ENCODE peak calls at places on chromosomes 6 and 20, in seven cellular contexts. X, V, Z, I, F, Y and R are unnamed samples.

GRCh38 chr6:1855890-1856289 is 246.2 kb downstream of the FOXC1 start:
- DNase-seq in V (no peak), Z (no peak), Y (no peak), I (no peak), F (no peak), X (no peak), R (no peak)

GRCh38 chr20:10492065-10492464 is 57.0 kb downstream of the SLX4IP start:
- DNase-seq in X (no peak), Y (no peak), F (peak; percentile 61), V (no peak), I (no peak), Z (no peak), R (no peak)

GRCh38 chr6:34237316-34237721 is 646 bp downstream of the HMGA1 start:
- DNase-seq in I (peak; percentile 49), V (no peak), F (no peak), Z (no peak), Y (no peak), X (no peak), R (no peak)

GRCh38 chr6:161444464-161444863 is 170.6 kb upstream of the AGPAT4 start:
- DNase-seq in Y (no peak), F (no peak), V (no peak), I (no peak), X (peak; percentile 32), Z (no peak), R (peak; percentile 73)

GRCh38 chr6:4280031-4280430 is 144.7 kb upstream of the ECI2 start:
- DNase-seq in V (no peak), X (no peak), F (no peak), Z (no peak), I (no peak), Y (no peak), R (no peak)

GRCh38 chr6:6976193-6976592 is 131.6 kb upstream of the RREB1 start:
- DNase-seq in Z (no peak), V (no peak), I (no peak), F (no peak), X (no peak), Y (no peak), R (no peak)

GRCh38 chr6:135910943-135911618 is 59.6 kb downstream of the PDE7B start:
- DNase-seq in F (no peak), I (no peak), V (no peak), Y (no peak), X (no peak), Z (no peak), R (no peak)

GRCh38 chr20:48283470-48284110 is 498.3 kb upstream of the SULF2 start:
- DNase-seq in F (peak; percentile 97), I (no peak), Y (peak; percentile 88), V (peak; percentile 79), Z (no peak), X (peak; percentile 22), R (peak; percentile 59)

GRCh38 chr6:28884423-28885148 is 39.2 kb downstream of the TRIM27 start:
- DNase-seq in Y (no peak), V (no peak), X (no peak), F (no peak), I (no peak), Z (no peak), R (no peak)

GRCh38 chr6:41371461-41371991 is 36.1 kb downstream of the NCR2 start:
- DNase-seq in F (peak; percentile 52), X (peak; percentile 50), Z (no peak), I (peak; percentile 15), Y (peak; percentile 70), V (peak; percentile 59), R (no peak)

GRCh38 chr6:143536461-143536865 is 24.9 kb upstream of the FUCA2 start:
- DNase-seq in I (peak; percentile 59), F (no peak), X (no peak), V (peak; percentile 73), Y (peak; percentile 66), Z (no peak), R (no peak)

GRCh38 chr6:31945507-31946369 is at the start of gene CFB:
- DNase-seq in X (peak; percentile 54), V (peak; percentile 96), F (peak; percentile 81), I (no peak), Z (no peak), Y (peak; percentile 89), R (peak; percentile 59)

GRCh38 chr20:23419995-23420901 is 1.0 kb downstream of the NAPB start:
- DNase-seq in Z (no peak), I (peak; percentile 57), V (peak; percentile 77), F (peak; percentile 47), Y (peak; percentile 89), X (no peak), R (no peak)

GRCh38 chr6:3899970-3900439 is 50.8 kb downstream of the FAM50B start:
- DNase-seq in Y (peak; percentile 56), F (no peak), Z (no peak), V (no peak), X (no peak), I (no peak), R (no peak)

GRCh38 chr6:157813757-157814455 is 9.1 kb upstream of the SNX9 start:
- DNase-seq in X (no peak), F (peak; percentile 54), Z (no peak), I (no peak), Y (no peak), V (no peak), R (no peak)
- H3K4me3 ChIP-seq in X (no peak overlapping the region), F (no peak overlapping the region), Z (no peak overlapping the region), I (no peak overlapping the region), Y (no peak overlapping the region), V (no peak overlapping the region), R (no peak overlapping the region)

GRCh38 chr20:62824476-62825287 is 7.8 kb downstream of the COL9A3 start:
- DNase-seq in V (no peak), Y (peak; percentile 85), X (no peak), Z (no peak), F (no peak), I (no peak), R (no peak)

GRCh38 chr20:62822239-62822787 is 5.5 kb downstream of the COL9A3 start:
- DNase-seq in X (no peak), Z (no peak), Y (no peak), F (no peak), I (no peak), V (no peak), R (no peak)

GRCh38 chr20:62821726-62822210 is 4.9 kb downstream of the COL9A3 start:
- DNase-seq in X (no peak), Y (no peak), Z (no peak), F (no peak), V (no peak), I (no peak), R (no peak)

GRCh38 chr20:62823688-62824475 is 7.0 kb downstream of the COL9A3 start:
- DNase-seq in V (no peak), I (no peak), F (no peak), X (no peak), Z (no peak), Y (no peak), R (no peak)

GRCh38 chr20:62822788-62823651 is 6.2 kb downstream of the COL9A3 start:
- DNase-seq in Z (peak; percentile 85), Y (peak; percentile 74), I (peak; percentile 50), F (no peak), X (no peak), V (no peak), R (no peak)
- TF ChIP-seq CTCF in Z (peak; percentile 77), Y (no peak), I (peak; percentile 63), F (peak; percentile 52), X (no peak), V (peak; percentile 52), R (peak; percentile 44)

GRCh38 chr6:89311530-89311852 is 3.6 kb downstream of the GABRR2 start:
- DNase-seq in Y (no peak), X (no peak), Z (no peak), V (no peak), I (no peak), F (no peak), R (no peak)
- H3K4me3 ChIP-seq in Y (no peak overlapping the region), X (no peak overlapping the region), Z (no peak overlapping the region), V (no peak overlapping the region), I (no peak overlapping the region), F (no peak overlapping the region), R (no peak overlapping the region)

GRCh38 chr20:25672659-25673058 is 24.0 kb downstream of the ZNF337 start:
- DNase-seq in X (no peak), V (no peak), F (no peak), Y (no peak), I (no peak), Z (no peak), R (no peak)

GRCh38 chr20:25675161-25675560 is 21.5 kb downstream of the ZNF337 start:
- DNase-seq in F (no peak), X (no peak), Y (no peak), V (no peak), Z (no peak), I (no peak), R (no peak)

GRCh38 chr20:25668446-25668845 is 28.2 kb downstream of the ZNF337 start:
- DNase-seq in X (no peak), I (no peak), Z (no peak), F (no peak), V (no peak), Y (no peak), R (no peak)

DNA sequence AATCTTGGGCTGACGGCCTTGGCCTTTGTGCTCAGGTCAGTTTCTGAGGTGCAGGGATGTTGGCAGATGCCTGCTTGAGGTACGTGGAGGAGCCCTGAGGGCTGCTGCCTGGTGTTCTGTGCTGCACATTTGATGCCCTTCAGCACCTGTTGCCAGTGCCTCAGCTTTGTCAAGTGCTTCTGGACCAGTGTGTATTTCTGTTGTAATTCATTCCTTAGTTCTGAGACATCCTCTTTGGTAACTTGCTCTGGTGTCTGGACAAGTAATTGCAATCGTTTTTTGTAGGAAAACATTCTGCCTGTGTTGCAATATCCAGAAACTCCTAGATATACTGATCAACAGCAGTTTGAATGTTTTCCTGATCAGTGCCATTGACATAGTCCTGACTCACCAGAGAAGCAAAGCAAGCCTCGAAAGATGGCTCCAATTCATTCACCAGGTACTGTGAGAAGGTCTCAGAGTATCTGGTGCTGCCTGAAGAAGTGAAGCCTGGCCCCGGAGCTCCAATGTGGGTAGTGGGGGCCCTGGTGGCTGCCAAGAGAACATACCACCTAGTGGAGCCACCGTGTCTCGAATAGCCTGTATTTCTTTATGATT is 26.7 kb downstream of the ZNF337 start:
- DNase-seq in Z (no peak), Y (no peak), I (no peak), F (peak; percentile 15), V (no peak), X (no peak), R (no peak)
- TF ChIP-seq CTCF in Z (peak; percentile 24), Y (no peak), I (no peak), F (peak; percentile 52), V (no peak), X (no peak), R (peak; percentile 18)

GRCh38 chr6:117521785-117522502 is 39.5 kb downstream of the DCBLD1 start:
- DNase-seq in Y (no peak), Z (no peak), I (no peak), X (no peak), V (no peak), F (no peak), R (no peak)
- H3K4me3 ChIP-seq in Y (no peak overlapping the region), Z (no peak overlapping the region), I (no peak overlapping the region), X (no peak overlapping the region), V (no peak overlapping the region), F (no peak overlapping the region), R (no peak overlapping the region)